ENCODE peak calls at places on chromosome 4, in six cellular contexts. M is HFF-Myc, Y is ovary, L is breast epithelium, H is fibroblast of mammary gland, A is BE2C. X is an unnamed sample.

GRCh38 chr4:150209140-150209829 is 131.0 kb downstream of the DCLK2 start:
- DNase-seq in M (peak), H (peak), A (peak), L (peak), Y (peak), X (peak)

GRCh38 chr4:37995299-37995821 is 35.2 kb downstream of the PTTG2 start:
- DNase-seq in M (no peak), Y (no peak), H (no peak), A (no peak), L (no peak), X (no peak)

GRCh38 chr4:70197842-70198241 is 2.3 kb downstream of the ODAM start:
- DNase-seq in M (no peak), Y (no peak), A (peak), H (no peak), L (no peak), X (no peak)

GRCh38 chr4:157114671-157115070 is 38.7 kb downstream of the GLRB start:
- DNase-seq in Y (no peak), L (no peak), H (no peak), A (no peak), M (no peak), X (no peak)

GRCh38 chr4:139887378-139887801 is 221.8 kb downstream of the MGST2 start:
- DNase-seq in M (no peak), H (peak), A (no peak), L (no peak), Y (no peak), X (no peak)

GRCh38 chr4:72418458-72418857 is 150.6 kb downstream of the ADAMTS3 start:
- DNase-seq in Y (peak), M (peak), H (peak), L (no peak), A (peak), X (peak)

GRCh38 chr4:57102050-57102564 is 8.1 kb downstream of the IGFBP7 start:
- DNase-seq in A (peak), H (peak), M (peak), Y (peak), L (no peak), X (no peak)

GRCh38 chr4:170259631-170260153 is 169.9 kb upstream of the AADAT start:
- DNase-seq in H (peak), L (peak), Y (no peak), M (peak), A (peak), X (peak)

GRCh38 chr4:163598489-163598888 is 104.0 kb downstream of the TMA16 start:
- DNase-seq in H (no peak), M (no peak), Y (no peak), A (no peak), L (no peak), X (no peak)

GRCh38 chr4:188767496-188767895 is 628.3 kb downstream of the TRIML1 start:
- DNase-seq in L (no peak), A (no peak), M (no peak), H (peak), Y (no peak), X (no peak)

GRCh38 chr4:184732126-184732525 is 1.8 kb downstream of the CENPU start:
- DNase-seq in Y (no peak), H (peak), L (no peak), A (no peak), M (no peak), X (no peak)

GRCh38 chr4:22850630-22851029 is 157.9 kb downstream of the GBA3 start:
- DNase-seq in M (no peak), L (no peak), A (no peak), Y (no peak), H (no peak), X (no peak)

GRCh38 chr4:25710637-25711036 is 55.0 kb downstream of the SLC34A2 start:
- DNase-seq in H (no peak), A (no peak), L (no peak), M (no peak), Y (no peak), X (no peak)

GRCh38 chr4:137370699-137371098 is 161.6 kb downstream of the PCDH18 start:
- DNase-seq in Y (no peak), M (no peak), L (no peak), H (no peak), A (no peak), X (no peak)

GRCh38 chr4:95869961-95870500 is 30.1 kb downstream of the PDHA2 start:
- DNase-seq in L (no peak), A (no peak), H (no peak), M (no peak), Y (no peak), X (no peak)

GRCh38 chr4:49018718-49019295 is 32.7 kb downstream of the CWH43 start:
- DNase-seq in H (no peak), Y (no peak), A (no peak), L (no peak), M (no peak), X (no peak)

GRCh38 chr4:138522366-138522765 is 280.2 kb upstream of the SLC7A11 start:
- DNase-seq in M (no peak), Y (no peak), H (peak), A (no peak), L (no peak), X (no peak)

GRCh38 chr4:181897935-181898334 is 345.3 kb upstream of the TENM3 start:
- DNase-seq in A (no peak), Y (no peak), L (no peak), H (peak), M (no peak), X (peak)

GRCh38 chr4:69849969-69850368 is 10.0 kb downstream of the SULT1E1 start:
- DNase-seq in H (no peak), Y (no peak), M (no peak), A (no peak), L (no peak), X (no peak)

GRCh38 chr4:75398501-75398900 is 115.7 kb downstream of the RCHY1 start:
- DNase-seq in Y (no peak), H (no peak), L (no peak), M (no peak), A (no peak), X (no peak)

GRCh38 chr4:120636120-120636630 is 286.4 kb downstream of the PRDM5 start:
- DNase-seq in M (no peak), Y (no peak), A (no peak), L (no peak), H (peak), X (no peak)

GRCh38 chr4:159021597-159022385 is 81.1 kb upstream of the RAPGEF2 start:
- DNase-seq in L (no peak), M (no peak), A (no peak), H (no peak), Y (no peak), X (no peak)

GRCh38 chr4:40173470-40173875 is 23.4 kb upstream of the RHOH start:
- DNase-seq in Y (no peak), M (no peak), H (no peak), A (no peak), L (no peak), X (no peak)

GRCh38 chr4:76696109-76696508 is 201.8 kb downstream of the SOWAHB start:
- DNase-seq in Y (no peak), A (no peak), L (no peak), H (no peak), M (peak), X (no peak)

GRCh38 chr4:8228319-8229250 is 29.5 kb downstream of the SH3TC1 start:
- DNase-seq in M (peak), Y (peak), L (no peak), A (peak), H (peak), X (peak)

GRCh38 chr4:147678796-147679549 is 5.0 kb downstream of the PRMT9 start:
- DNase-seq in Y (no peak), M (no peak), L (no peak), A (no peak), H (peak), X (no peak)

GRCh38 chr4:92421920-92422319 is 118.2 kb downstream of the GRID2 start:
- DNase-seq in A (no peak), M (no peak), H (no peak), L (no peak), Y (no peak), X (no peak)

GRCh38 chr4:15001248-15001824 is 945 bp upstream of the CPEB2 start:
- DNase-seq in Y (peak), L (peak), A (peak), H (peak), M (peak), X (peak)

GRCh38 chr4:76709454-76709853 is 188.5 kb downstream of the SOWAHB start:
- DNase-seq in M (no peak), L (no peak), H (no peak), Y (no peak), A (no peak), X (no peak)

GRCh38 chr4:116361782-116362181 is 723.6 kb downstream of the TRAM1L1 start:
- DNase-seq in M (no peak), H (no peak), L (no peak), Y (no peak), A (peak), X (no peak)

GRCh38 chr4:116358633-116359222 is 726.6 kb downstream of the TRAM1L1 start:
- DNase-seq in M (peak), A (peak), H (peak), Y (no peak), L (no peak), X (peak)

GRCh38 chr4:116362603-116363002 is 722.8 kb downstream of the TRAM1L1 start:
- DNase-seq in Y (no peak), A (no peak), L (no peak), M (no peak), H (no peak), X (no peak)

GRCh38 chr4:116357758-116358157 is 727.6 kb downstream of the TRAM1L1 start:
- DNase-seq in L (no peak), A (peak), M (no peak), H (peak), Y (no peak), X (no peak)
- TF ChIP-seq CTCF in L (no peak), A (no peak), M (no peak), H (no peak), Y (no peak), X (no peak)

GRCh38 chr4:2799444-2799911 is 6.6 kb downstream of the SH3BP2 start:
- DNase-seq in H (no peak), L (no peak), A (peak), M (no peak), Y (peak), X (no peak)

GRCh38 chr4:2797188-2797544 is 4.3 kb downstream of the SH3BP2 start:
- DNase-seq in L (peak), Y (peak), H (no peak), M (no peak), A (peak), X (no peak)

GRCh38 chr4:2798399-2799301 is 5.8 kb downstream of the SH3BP2 start:
- DNase-seq in Y (peak), A (peak), L (no peak), H (no peak), M (no peak), X (no peak)

GRCh38 chr4:2796261-2797187 is 3.6 kb downstream of the SH3BP2 start:
- DNase-seq in Y (peak), H (no peak), M (peak), L (peak), A (peak), X (peak)

GRCh38 chr4:2797545-2798305 is 4.8 kb downstream of the SH3BP2 start:
- DNase-seq in H (no peak), M (no peak), A (peak), Y (peak), L (peak), X (no peak)
- H3K4me3 ChIP-seq in H (no peak), M (no peak), A (no peak), Y (no peak), L (no peak), X (no peak)

DNA sequence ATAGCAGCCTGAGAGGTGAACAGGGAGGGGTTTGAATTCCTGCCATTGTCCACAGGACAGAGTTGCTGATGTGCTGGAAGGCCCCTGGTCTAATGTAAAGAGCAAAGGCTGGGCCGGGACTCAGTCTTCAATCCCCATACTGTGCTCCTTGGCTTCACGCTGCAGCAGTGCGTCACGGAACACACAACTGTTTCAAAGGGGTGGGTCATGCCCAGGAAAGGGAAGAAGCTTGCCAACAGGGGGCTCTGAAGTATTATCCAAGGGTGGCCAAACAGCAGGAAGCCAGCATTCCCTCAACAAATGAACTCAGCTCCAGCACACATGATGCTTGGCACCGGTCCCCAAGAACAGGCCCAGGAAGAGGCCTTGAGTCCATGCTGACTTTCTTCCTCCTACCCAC is 122.5 kb downstream of the NFKB1 start:
- DNase-seq in A (peak), H (peak), L (no peak), Y (no peak), M (peak), X (no peak)
- TF ChIP-seq CTCF in A (peak), H (peak), L (no peak), Y (no peak), M (peak), X (peak)

GRCh38 chr4:73868206-73869129 is 725 bp upstream of the CXCL1 start:
- DNase-seq in Y (no peak), H (no peak), M (no peak), L (no peak), A (no peak), X (no peak)
- H3K4me3 ChIP-seq in Y (peak), H (peak), M (peak), L (peak), A (no peak), X (peak)

DNA sequence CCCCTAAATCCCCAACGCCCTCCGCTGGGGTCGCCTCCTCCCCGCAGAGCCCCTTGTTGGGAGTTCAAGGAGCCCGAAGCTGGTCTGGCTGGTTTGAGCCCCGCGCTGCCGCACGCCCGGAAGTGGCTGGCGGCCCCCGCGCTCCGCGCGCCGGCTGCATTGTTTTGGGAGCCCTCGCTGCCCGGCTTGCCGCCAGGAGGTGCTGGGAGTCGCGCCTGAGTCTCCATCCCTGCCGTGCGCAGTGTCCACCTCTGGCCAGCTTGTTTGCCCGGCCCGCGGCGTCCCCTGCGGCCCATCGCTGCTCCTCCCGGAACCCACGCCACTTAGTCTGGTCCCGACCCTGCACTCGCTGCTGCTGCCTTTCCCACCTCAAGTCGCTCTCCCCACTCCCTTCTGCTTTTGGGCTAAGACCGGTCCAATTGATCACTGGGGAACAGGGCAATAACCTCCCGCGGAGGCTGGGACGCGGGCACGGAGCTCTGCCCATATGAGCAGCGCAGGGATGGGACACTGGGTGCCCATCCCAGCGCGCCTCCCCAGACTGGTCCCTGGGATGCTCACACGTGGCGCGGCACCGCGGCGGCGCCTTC is 2.2 kb upstream of the SFRP2 start:
- DNase-seq in Y (no peak), M (no peak), A (peak), L (no peak), H (peak), X (no peak)
- TF ChIP-seq CTCF in Y (no peak), M (peak), A (peak), L (no peak), H (peak), X (no peak)

DNA sequence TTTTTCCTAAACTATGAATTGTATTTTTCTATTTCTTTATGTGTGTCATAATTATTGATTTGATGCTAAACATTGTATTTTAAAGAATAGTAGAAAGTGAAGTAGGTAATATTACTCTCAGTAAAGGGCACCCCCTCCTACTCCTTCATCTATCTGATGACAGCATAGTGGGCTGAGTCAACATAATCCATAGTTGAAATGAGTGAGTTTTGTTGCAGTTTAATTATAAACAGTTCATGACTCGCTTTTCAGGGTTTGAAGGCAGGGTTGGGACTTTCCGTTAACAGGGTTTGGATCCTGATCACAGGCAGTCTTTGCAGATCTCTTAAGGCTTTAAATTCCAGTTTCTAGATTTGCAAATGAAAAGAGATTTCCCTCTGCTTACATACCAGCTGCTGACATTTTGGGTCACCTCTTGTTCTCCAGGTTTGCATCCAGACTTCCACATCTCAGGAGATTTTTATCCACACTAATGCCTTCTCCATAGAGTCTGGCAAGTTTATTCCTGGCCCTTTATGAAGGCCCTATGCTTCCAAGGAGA is 54.0 kb upstream of the TACR3 start:
- DNase-seq in A (no peak), Y (no peak), M (no peak), H (no peak), L (no peak), X (no peak)
- H3K4me3 ChIP-seq in A (no peak), Y (no peak), M (no peak), H (no peak), L (no peak), X (no peak)

GRCh38 chr4:186724861-186725419 is 1.3 kb upstream of the FAT1 start:
- DNase-seq in L (no peak), M (no peak), A (no peak), Y (peak), H (peak), X (no peak)

GRCh38 chr4:186726440-186727148 is 2.9 kb upstream of the FAT1 start:
- DNase-seq in Y (peak), A (peak), M (no peak), H (peak), L (peak), X (no peak)

GRCh38 chr4:186726150-186726439 is 2.4 kb upstream of the FAT1 start:
- DNase-seq in L (no peak), M (no peak), A (no peak), H (no peak), Y (no peak), X (no peak)

GRCh38 chr4:186724048-186724860 is 598 bp upstream of the FAT1 start:
- DNase-seq in A (no peak), H (peak), Y (peak), L (no peak), M (no peak), X (no peak)

DNA sequence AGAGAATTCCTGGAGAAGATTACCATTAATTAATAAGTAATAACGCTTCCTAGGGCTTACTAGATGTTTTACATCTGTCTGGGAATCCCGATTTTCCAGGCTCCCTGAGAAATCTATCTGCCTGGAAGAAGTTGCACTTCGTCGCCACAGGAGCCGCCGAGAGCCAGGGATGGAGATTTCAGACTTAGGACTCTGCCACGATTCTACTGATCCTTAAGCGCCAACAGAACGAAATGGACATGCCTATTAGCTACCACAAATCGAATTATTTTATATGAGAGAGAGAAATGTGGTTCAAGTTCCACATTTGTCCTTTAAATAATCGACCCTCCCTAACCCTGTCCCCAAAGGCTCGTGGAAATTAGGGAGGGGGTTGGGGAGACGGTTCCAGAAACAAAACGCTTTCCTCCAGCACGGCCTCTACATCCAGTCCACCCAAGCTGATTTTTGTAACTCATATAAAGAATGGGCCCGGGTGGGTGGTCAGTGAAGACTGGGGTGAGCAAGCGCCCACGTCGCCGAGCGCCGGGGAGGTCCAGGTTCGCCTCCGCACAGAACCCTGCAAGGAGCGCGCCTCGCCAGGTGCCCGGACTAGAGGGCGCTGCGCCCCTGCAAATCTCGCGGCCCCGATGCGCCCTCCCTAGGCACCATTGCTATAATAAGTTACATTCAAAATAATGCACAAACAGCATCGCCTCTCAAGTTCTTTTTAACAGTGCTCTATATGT is 1.9 kb upstream of the FAT1 start:
- DNase-seq in Y (peak), A (peak), L (peak), H (peak), M (no peak), X (peak)
- TF ChIP-seq CTCF in Y (peak), A (peak), L (peak), H (peak), M (peak), X (peak)

GRCh38 chr4:134202136-134202535 is 547 bp upstream of the PABPC4L start:
- DNase-seq in L (no peak), A (no peak), Y (no peak), M (no peak), H (no peak), X (no peak)
- H3K4me3 ChIP-seq in L (peak), A (peak), Y (peak), M (peak), H (peak), X (no peak)

DNA sequence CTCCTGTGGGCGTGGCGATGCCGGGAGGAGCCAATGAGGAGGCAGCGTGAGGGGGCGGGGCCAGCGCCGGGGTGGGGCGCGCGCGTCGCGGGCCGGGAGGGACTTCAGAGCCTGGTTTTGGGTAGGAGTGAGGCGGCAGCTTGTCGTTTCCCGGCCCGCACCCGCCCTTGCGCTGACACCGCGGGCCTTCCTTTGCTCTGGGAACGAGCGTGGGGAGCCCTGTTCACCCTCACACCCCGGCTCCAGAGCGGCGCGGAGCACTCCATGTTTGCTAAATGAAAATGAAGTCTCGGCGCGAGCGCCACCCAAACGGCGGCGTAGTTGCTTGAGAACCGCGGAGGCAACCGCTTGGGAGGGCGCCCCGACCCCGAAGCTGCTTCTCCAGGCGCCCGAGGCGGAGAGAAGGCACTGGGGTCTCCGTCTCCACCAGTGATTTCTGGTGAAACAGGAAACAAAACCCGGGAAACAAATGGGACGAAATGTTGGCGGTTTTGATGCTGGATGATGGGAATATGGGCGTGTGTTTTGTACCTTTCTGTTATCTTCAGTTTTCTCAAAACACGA is 497 bp upstream of the GRPEL1 start:
- DNase-seq in L (peak), A (no peak), H (no peak), Y (no peak), M (no peak), X (no peak)
- TF ChIP-seq CTCF in L (no peak), A (no peak), H (no peak), Y (no peak), M (no peak), X (no peak)